ENCODE peak calls at places on chromosomes 5 and 9, in four cellular contexts. Q is spleen, G is fibroblast of lung, S is lung. I is an unnamed sample.

GRCh38 chr5:159878988-159879471 is 37.3 kb upstream of the ADRA1B start:
- DNase-seq in Q (no peak), S (peak), G (peak), I (no peak)

GRCh38 chr5:393846-394275 is 49.1 kb upstream of the EXOC3 start:
- DNase-seq in G (no peak), Q (no peak), S (no peak), I (peak)

GRCh38 chr9:78601957-78602565 is 305.1 kb downstream of the PSAT1 start:
- DNase-seq in G (peak), S (no peak), Q (no peak), I (no peak)

GRCh38 chr5:179912386-179912785 is 4.7 kb upstream of the TBC1D9B start:
- DNase-seq in S (no peak), Q (peak), G (no peak), I (no peak)

GRCh38 chr9:85268024-85268610 is 473.6 kb downstream of the AGTPBP1 start:
- DNase-seq in S (no peak), Q (no peak), G (no peak), I (no peak)

GRCh38 chr9:136346927-136347465 is 16.5 kb downstream of the DNLZ start:
- DNase-seq in Q (no peak), S (no peak), G (no peak), I (no peak)

GRCh38 chr5:69293882-69294281 is 38.7 kb downstream of the CCDC125 start:
- DNase-seq in G (no peak), S (no peak), Q (no peak), I (no peak)

GRCh38 chr5:177364159-177364962 is 6.6 kb downstream of the RGS14 start:
- DNase-seq in G (no peak), S (no peak), Q (no peak), I (no peak)

GRCh38 chr5:64594601-64595518 is 89.0 kb downstream of the RGS7BP start:
- DNase-seq in Q (no peak), S (no peak), G (peak), I (no peak)

GRCh38 chr9:109816490-109816889 is 36.5 kb downstream of the PALM2AKAP2 start:
- DNase-seq in Q (no peak), G (peak), S (no peak), I (no peak)

GRCh38 chr5:72487151-72487550 is 20.1 kb downstream of the ZNF366 start:
- DNase-seq in S (no peak), G (no peak), Q (no peak), I (no peak)

GRCh38 chr5:83025690-83026472 is 51.3 kb downstream of the TMEM167A start:
- DNase-seq in S (no peak), Q (no peak), G (no peak), I (no peak)

GRCh38 chr9:112520069-112520468 is 33.4 kb downstream of the KIAA1958 start:
- DNase-seq in Q (no peak), S (no peak), G (no peak), I (no peak)

DNA sequence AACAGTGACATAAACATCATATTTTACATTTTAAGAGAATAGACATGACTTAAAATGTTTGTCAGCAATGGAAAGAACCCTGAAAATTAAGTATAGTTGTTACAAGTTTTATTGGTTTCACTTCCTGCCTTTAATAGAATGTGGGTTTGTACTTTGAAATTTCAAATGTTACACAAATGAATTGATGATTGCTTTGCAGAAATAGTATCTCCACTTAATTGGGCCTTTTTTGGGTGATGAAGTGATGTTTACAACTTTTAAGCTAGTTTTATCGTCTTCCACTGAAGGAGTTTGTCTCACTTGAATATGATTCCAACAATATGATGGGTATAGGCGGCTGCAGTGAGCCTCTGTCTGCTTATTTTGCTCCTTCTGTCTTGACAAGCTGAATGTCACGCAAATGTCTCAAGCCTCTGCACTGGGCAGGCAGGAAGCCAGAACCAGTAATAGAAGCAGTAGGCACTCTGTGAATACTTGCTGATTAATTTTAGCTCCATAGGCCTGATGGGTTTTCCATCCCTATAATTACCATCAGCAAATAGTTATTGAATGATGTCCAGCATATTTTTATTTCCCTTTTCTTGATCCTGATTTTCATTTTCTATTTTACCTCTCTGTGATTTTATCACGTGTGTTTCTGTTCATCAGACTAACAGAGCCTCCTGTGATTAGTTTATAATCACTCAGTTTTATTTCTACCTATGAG is 10.6 kb upstream of the NR3C1 start:
- DNase-seq in G (no peak), Q (no peak), S (no peak), I (no peak)
- H3K27ac ChIP-seq in G (no peak), Q (no peak), S (peak), I (no peak)

GRCh38 chr5:175003531-175003930 is 279.1 kb downstream of the MSX2 start:
- DNase-seq in G (no peak), S (no peak), Q (no peak), I (no peak)
- H3K27ac ChIP-seq in G (no peak), S (no peak), Q (no peak), I (no peak)

GRCh38 chr5:89735108-89735507 is 674.4 kb downstream of the CETN3 start:
- DNase-seq in S (no peak), Q (no peak), G (peak), I (no peak)
- H3K27ac ChIP-seq in S (no peak), Q (no peak), G (no peak), I (no peak)

DNA sequence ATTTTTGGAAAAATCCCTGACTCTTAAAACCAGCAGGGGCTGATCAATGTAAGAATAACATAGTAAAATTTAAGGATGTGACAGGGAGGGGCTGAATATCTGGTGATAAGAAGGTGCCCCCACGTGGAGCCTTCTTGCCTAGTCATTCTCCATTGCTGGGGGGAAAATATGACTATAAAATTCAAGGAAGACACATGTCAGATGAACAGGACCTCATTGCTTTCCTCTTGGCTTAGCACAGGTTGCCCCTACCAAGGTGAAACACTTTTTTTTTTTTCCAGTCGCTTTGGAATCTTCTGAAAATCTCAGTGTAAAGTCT is 310.9 kb downstream of the EFNA5 start:
- DNase-seq in G (no peak), S (no peak), Q (no peak), I (no peak)
- H3K27ac ChIP-seq in G (no peak), S (no peak), Q (no peak), I (no peak)

GRCh38 chr9:128103589-128103962 is 24.0 kb downstream of the PTGES2 start:
- DNase-seq in G (no peak), S (no peak), Q (peak), I (no peak)

GRCh38 chr9:128104171-128104618 is 23.3 kb downstream of the PTGES2 start:
- DNase-seq in G (no peak), Q (peak), S (no peak), I (no peak)

GRCh38 chr9:128102196-128102595 is 25.3 kb downstream of the PTGES2 start:
- DNase-seq in G (no peak), S (no peak), Q (no peak), I (no peak)

GRCh38 chr9:128101690-128102089 is 25.8 kb downstream of the PTGES2 start:
- DNase-seq in Q (peak), G (no peak), S (no peak), I (no peak)

GRCh38 chr9:128102861-128103588 is 24.5 kb downstream of the PTGES2 start:
- DNase-seq in S (no peak), G (no peak), Q (peak), I (no peak)
- H3K27ac ChIP-seq in S (no peak), G (no peak), Q (no peak), I (peak)

DNA sequence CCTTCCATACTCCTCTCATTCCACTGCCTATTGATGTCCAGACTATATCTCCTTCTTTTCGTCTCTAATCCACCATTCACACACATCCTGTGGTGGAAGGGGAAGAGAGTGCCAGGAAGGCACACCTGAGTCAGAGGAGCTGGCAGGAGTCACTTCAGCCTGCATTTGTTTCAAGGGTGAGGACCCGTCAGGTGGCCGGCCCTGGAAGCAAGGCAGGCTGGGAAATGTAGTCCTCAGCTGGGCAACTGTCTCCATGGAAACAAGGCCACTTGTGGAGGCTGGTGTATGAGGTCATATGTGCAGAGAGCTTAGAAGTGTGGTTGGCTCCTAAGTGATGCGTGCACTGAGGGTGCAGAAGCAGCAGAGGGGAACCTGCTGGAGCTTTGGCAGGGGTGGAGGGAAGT is 278.4 kb downstream of the NSG2 start:
- DNase-seq in S (peak), G (peak), Q (peak), I (no peak)
- H3K27ac ChIP-seq in S (no peak), G (no peak), Q (no peak), I (no peak)

GRCh38 chr9:129868033-129868395 is 32.8 kb downstream of the USP20 start:
- DNase-seq in S (no peak), Q (no peak), G (no peak), I (no peak)
- H3K27ac ChIP-seq in S (no peak), Q (no peak), G (no peak), I (no peak)

DNA sequence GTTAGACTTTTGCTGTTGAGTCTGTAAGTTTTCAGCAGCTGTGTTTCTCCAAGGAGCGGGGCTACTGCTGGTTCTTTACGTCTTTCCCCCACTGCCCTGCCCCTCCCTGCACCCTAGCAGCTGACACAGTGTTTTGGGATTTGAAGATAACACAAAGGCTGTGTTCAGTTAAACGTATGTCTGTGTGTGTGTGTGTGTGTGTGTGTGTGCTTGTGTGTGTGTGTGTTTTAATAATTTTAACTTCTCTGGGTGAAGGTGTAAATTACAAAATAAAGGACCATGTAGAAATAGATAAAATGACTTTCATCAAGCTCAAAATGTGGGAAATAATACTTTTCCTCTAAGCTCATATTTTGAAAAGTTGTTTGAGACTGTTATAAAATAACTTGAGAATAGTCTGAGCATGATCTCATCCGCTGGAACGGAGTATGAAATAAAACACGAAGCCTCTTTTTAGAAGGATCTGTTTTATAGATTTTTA is 10.9 kb downstream of the ABL1 start:
- DNase-seq in G (peak), S (no peak), Q (no peak), I (no peak)
- H3K27ac ChIP-seq in G (peak), S (peak), Q (no peak), I (peak)

DNA sequence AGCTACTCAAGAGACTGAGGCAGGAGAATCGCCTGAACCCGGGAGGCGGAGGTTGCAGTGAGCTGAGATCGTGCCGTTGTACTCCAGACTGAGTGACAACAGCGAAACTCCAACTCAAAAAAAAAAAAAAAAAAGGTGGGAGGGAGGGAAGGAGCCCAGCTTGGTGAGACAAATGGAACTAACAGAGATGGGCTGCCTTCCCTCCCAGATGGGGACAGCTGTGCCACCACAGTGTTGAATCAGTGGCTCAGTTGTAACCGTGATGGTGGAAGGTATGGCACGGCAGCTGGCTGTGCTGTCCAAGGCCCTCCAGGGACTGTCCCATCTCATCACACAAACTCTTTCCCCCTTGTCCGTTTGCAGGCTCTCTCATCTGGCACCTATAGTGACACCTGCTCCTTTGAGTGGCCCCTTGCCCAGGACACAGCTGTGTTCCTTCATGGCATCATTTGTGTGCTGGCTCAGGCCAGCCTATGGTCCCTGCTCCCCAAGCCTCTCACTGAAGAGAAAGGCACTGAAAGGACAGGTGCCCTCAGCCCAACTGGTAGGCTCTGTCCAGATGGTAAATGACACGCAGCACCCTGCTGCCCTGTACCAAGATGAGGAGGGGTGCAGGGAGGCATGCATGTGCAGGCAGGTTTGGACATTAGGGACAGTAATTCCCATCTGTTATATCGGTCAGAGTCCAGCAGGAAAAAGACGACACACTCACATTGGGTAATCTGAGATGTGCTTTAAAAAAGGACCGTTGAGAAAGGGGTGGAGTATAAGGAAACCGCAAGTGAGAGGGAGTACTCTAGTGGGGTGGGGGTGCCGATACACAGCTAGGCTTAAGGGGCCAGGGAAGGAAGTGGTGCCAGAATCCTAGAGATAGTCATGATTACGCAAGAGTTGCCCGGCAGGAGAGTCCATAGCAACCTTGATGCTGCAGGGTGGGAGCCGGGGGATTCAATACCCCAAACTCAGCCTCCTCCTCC is 4.3 kb downstream of the SMIM33 start:
- DNase-seq in Q (no peak), S (peak), G (peak), I (no peak)
- H3K27ac ChIP-seq in Q (no peak), S (no peak), G (peak), I (peak)

I was measured in vagina.